ENCODE peak calls at places on chromosomes 16 and 17, in six cellular contexts. One of them, this sample, is unnamed. For H3K27me3, the result is how much of the 10 kb centered on the place peaks cover.

GRCh38 chr17:73278049-73278464 is 16.4 kb upstream of the CPSF4L start:
- DNase-seq in lower lobe of right lung: no peak
- DNase-seq in cardiac muscle cell: no peak
- DNase-seq in kidney epithelial cell: no peak
- DNase-seq in ovary: no peak
- DNase-seq in dorsolateral prefrontal cortex: no peak
- DNase-seq in this sample: no peak

GRCh38 chr17:42679001-42679491 is 2.3 kb upstream of the PLEKHH3 start:
- DNase-seq in lower lobe of right lung: peak
- DNase-seq in cardiac muscle cell: peak
- DNase-seq in kidney epithelial cell: no peak
- DNase-seq in ovary: peak
- DNase-seq in dorsolateral prefrontal cortex: no peak
- DNase-seq in this sample: no peak

GRCh38 chr16:53949716-53950410 is 245.9 kb downstream of the FTO start:
- DNase-seq in lower lobe of right lung: no peak
- DNase-seq in cardiac muscle cell: no peak
- DNase-seq in kidney epithelial cell: no peak
- DNase-seq in ovary: no peak
- DNase-seq in dorsolateral prefrontal cortex: no peak
- DNase-seq in this sample: no peak

GRCh38 chr17:56723471-56723870 is 110.2 kb downstream of the C17orf67 start:
- DNase-seq in lower lobe of right lung: no peak
- DNase-seq in cardiac muscle cell: no peak
- DNase-seq in kidney epithelial cell: no peak
- DNase-seq in ovary: no peak
- DNase-seq in dorsolateral prefrontal cortex: no peak
- DNase-seq in this sample: no peak

GRCh38 chr17:43430936-43431649 is 32.3 kb downstream of the ARL4D start:
- DNase-seq in lower lobe of right lung: no peak
- DNase-seq in cardiac muscle cell: no peak
- DNase-seq in kidney epithelial cell: no peak
- DNase-seq in ovary: no peak
- DNase-seq in dorsolateral prefrontal cortex: no peak
- DNase-seq in this sample: no peak

GRCh38 chr16:10126686-10127085 is 55.5 kb downstream of the GRIN2A start:
- DNase-seq in lower lobe of right lung: no peak
- DNase-seq in cardiac muscle cell: no peak
- DNase-seq in kidney epithelial cell: peak
- DNase-seq in ovary: no peak
- DNase-seq in dorsolateral prefrontal cortex: no peak
- DNase-seq in this sample: no peak

GRCh38 chr16:17387226-17387625 is 83.5 kb downstream of the XYLT1 start:
- DNase-seq in lower lobe of right lung: no peak
- DNase-seq in cardiac muscle cell: no peak
- DNase-seq in kidney epithelial cell: no peak
- DNase-seq in ovary: no peak
- DNase-seq in dorsolateral prefrontal cortex: no peak
- DNase-seq in this sample: no peak

GRCh38 chr16:11089504-11090124 is 145.2 kb downstream of the CLEC16A start:
- DNase-seq in lower lobe of right lung: peak
- DNase-seq in cardiac muscle cell: no peak
- DNase-seq in kidney epithelial cell: no peak
- DNase-seq in ovary: peak
- DNase-seq in dorsolateral prefrontal cortex: no peak
- DNase-seq in this sample: peak

GRCh38 chr17:4708436-4708835 is 2.0 kb upstream of the ARRB2 start:
- DNase-seq in lower lobe of right lung: no peak
- DNase-seq in cardiac muscle cell: no peak
- DNase-seq in kidney epithelial cell: no peak
- DNase-seq in ovary: no peak
- DNase-seq in dorsolateral prefrontal cortex: peak
- DNase-seq in this sample: no peak

GRCh38 chr16:12587170-12587569 is 216.5 kb downstream of the CPPED1 start:
- DNase-seq in lower lobe of right lung: no peak
- DNase-seq in cardiac muscle cell: no peak
- DNase-seq in kidney epithelial cell: no peak
- DNase-seq in ovary: no peak
- DNase-seq in dorsolateral prefrontal cortex: no peak
- DNase-seq in this sample: no peak

GRCh38 chr17:68101992-68102758 is 66.6 kb downstream of the KPNA2 start:
- DNase-seq in lower lobe of right lung: no peak
- DNase-seq in cardiac muscle cell: peak
- DNase-seq in kidney epithelial cell: no peak
- DNase-seq in ovary: peak
- DNase-seq in dorsolateral prefrontal cortex: no peak
- DNase-seq in this sample: no peak

GRCh38 chr16:81575834-81576233 is 131.2 kb downstream of the CMIP start:
- DNase-seq in lower lobe of right lung: no peak
- DNase-seq in cardiac muscle cell: no peak
- DNase-seq in kidney epithelial cell: no peak
- DNase-seq in ovary: no peak
- DNase-seq in dorsolateral prefrontal cortex: no peak
- DNase-seq in this sample: no peak

GRCh38 chr17:50621562-50621961 is 13.1 kb upstream of the ABCC3 start:
- DNase-seq in lower lobe of right lung: no peak
- DNase-seq in cardiac muscle cell: no peak
- DNase-seq in kidney epithelial cell: no peak
- DNase-seq in ovary: no peak
- DNase-seq in dorsolateral prefrontal cortex: no peak
- DNase-seq in this sample: no peak

GRCh38 chr16:58280846-58281301 is 14.0 kb downstream of the PRSS54 start:
- DNase-seq in lower lobe of right lung: no peak
- DNase-seq in cardiac muscle cell: no peak
- DNase-seq in kidney epithelial cell: no peak
- DNase-seq in ovary: no peak
- DNase-seq in dorsolateral prefrontal cortex: no peak
- DNase-seq in this sample: no peak

GRCh38 chr17:78407387-78407990 is 29.0 kb downstream of the PGS1 start:
- DNase-seq in lower lobe of right lung: no peak
- DNase-seq in cardiac muscle cell: peak
- DNase-seq in kidney epithelial cell: no peak
- DNase-seq in ovary: no peak
- DNase-seq in dorsolateral prefrontal cortex: no peak
- DNase-seq in this sample: no peak

GRCh38 chr16:88803264-88803987 is at the start of gene CDT1:
- DNase-seq in lower lobe of right lung: peak
- DNase-seq in cardiac muscle cell: peak
- DNase-seq in kidney epithelial cell: no peak
- DNase-seq in ovary: peak
- DNase-seq in dorsolateral prefrontal cortex: peak
- DNase-seq in this sample: no peak

GRCh38 chr17:42553161-42553818 is 567 bp downstream of the HSD17B1 start:
- DNase-seq in lower lobe of right lung: no peak
- DNase-seq in cardiac muscle cell: no peak
- DNase-seq in kidney epithelial cell: no peak
- DNase-seq in ovary: no peak
- DNase-seq in dorsolateral prefrontal cortex: no peak
- DNase-seq in this sample: no peak

GRCh38 chr17:10875411-10875810 is 37.5 kb upstream of the PIRT start:
- DNase-seq in lower lobe of right lung: no peak
- DNase-seq in cardiac muscle cell: peak
- DNase-seq in kidney epithelial cell: no peak
- DNase-seq in ovary: peak
- DNase-seq in dorsolateral prefrontal cortex: no peak
- DNase-seq in this sample: no peak

GRCh38 chr17:40606548-40607353 is 40.9 kb downstream of the SMARCE1 start:
- DNase-seq in lower lobe of right lung: no peak
- DNase-seq in cardiac muscle cell: no peak
- DNase-seq in kidney epithelial cell: no peak
- DNase-seq in ovary: no peak
- DNase-seq in dorsolateral prefrontal cortex: no peak
- DNase-seq in this sample: no peak

GRCh38 chr17:68906638-68907037 is 48.6 kb downstream of the ABCA8 start:
- DNase-seq in lower lobe of right lung: no peak
- DNase-seq in cardiac muscle cell: peak
- DNase-seq in kidney epithelial cell: no peak
- DNase-seq in ovary: no peak
- DNase-seq in dorsolateral prefrontal cortex: no peak
- DNase-seq in this sample: no peak

GRCh38 chr16:4358831-4359561 is 7.9 kb upstream of the PAM16 start:
- DNase-seq in lower lobe of right lung: peak
- DNase-seq in cardiac muscle cell: peak
- DNase-seq in kidney epithelial cell: no peak
- DNase-seq in ovary: peak
- DNase-seq in dorsolateral prefrontal cortex: peak
- DNase-seq in this sample: no peak

GRCh38 chr17:64608571-64608981 is 53.5 kb downstream of the SMURF2 start:
- DNase-seq in lower lobe of right lung: no peak
- DNase-seq in cardiac muscle cell: no peak
- DNase-seq in kidney epithelial cell: no peak
- DNase-seq in ovary: no peak
- DNase-seq in dorsolateral prefrontal cortex: no peak
- DNase-seq in this sample: no peak

GRCh38 chr16:88002749-88003148 is 51.5 kb downstream of the BANP start:
- DNase-seq in lower lobe of right lung: no peak
- DNase-seq in cardiac muscle cell: no peak
- DNase-seq in kidney epithelial cell: no peak
- DNase-seq in ovary: no peak
- DNase-seq in dorsolateral prefrontal cortex: no peak
- DNase-seq in this sample: no peak

GRCh38 chr17:78180083-78180482 is 6.8 kb downstream of the TK1 start:
- DNase-seq in lower lobe of right lung: no peak
- DNase-seq in cardiac muscle cell: no peak
- DNase-seq in kidney epithelial cell: no peak
- DNase-seq in ovary: no peak
- DNase-seq in dorsolateral prefrontal cortex: no peak
- DNase-seq in this sample: no peak

GRCh38 chr16:79528281-79528680 is 72.3 kb downstream of the MAF start:
- DNase-seq in lower lobe of right lung: no peak
- DNase-seq in cardiac muscle cell: peak
- DNase-seq in kidney epithelial cell: no peak
- DNase-seq in ovary: peak
- DNase-seq in dorsolateral prefrontal cortex: no peak
- DNase-seq in this sample: no peak
- H3K27me3 ChIP-seq in lower lobe of right lung: under half
- H3K27me3 ChIP-seq in cardiac muscle cell: under half
- H3K27me3 ChIP-seq in kidney epithelial cell: under half
- H3K27me3 ChIP-seq in ovary: under half
- H3K27me3 ChIP-seq in dorsolateral prefrontal cortex: under half
- H3K27me3 ChIP-seq in this sample: under half

DNA sequence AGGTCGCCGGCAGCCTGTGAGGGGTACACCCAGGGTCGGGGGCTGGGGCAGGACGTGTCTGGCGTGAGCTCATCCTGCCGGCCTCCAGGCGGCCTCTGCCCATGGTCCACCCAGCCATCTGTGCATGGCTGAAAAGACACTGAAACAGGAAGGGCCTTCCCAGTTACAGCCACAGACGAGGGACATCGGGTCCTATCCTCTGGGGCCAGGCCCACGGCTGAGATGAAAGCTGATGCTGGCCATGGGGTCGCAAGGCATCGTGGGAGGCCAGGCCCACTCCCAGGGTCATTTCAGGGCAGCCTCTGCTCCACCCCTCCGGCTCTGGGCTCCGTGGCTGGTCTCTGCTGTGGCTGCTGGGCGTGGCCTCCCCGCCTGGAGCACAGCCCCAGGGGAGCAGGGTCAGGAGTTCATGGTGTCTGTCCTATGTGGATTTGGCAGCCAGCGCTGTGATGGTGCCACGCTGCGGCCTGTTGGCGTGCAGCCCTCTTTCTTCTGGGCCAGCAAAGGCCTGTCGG is 16.6 kb upstream of the ATP6V0C start:
- DNase-seq in lower lobe of right lung: peak
- DNase-seq in cardiac muscle cell: no peak
- DNase-seq in kidney epithelial cell: no peak
- DNase-seq in ovary: no peak
- DNase-seq in dorsolateral prefrontal cortex: no peak
- DNase-seq in this sample: no peak
- TF ChIP-seq CTCF in lower lobe of right lung: no peak
- TF ChIP-seq CTCF in cardiac muscle cell: no peak
- TF ChIP-seq CTCF in kidney epithelial cell: no peak
- TF ChIP-seq CTCF in ovary: no peak
- TF ChIP-seq CTCF in dorsolateral prefrontal cortex: no peak
- TF ChIP-seq CTCF in this sample: no peak

DNA sequence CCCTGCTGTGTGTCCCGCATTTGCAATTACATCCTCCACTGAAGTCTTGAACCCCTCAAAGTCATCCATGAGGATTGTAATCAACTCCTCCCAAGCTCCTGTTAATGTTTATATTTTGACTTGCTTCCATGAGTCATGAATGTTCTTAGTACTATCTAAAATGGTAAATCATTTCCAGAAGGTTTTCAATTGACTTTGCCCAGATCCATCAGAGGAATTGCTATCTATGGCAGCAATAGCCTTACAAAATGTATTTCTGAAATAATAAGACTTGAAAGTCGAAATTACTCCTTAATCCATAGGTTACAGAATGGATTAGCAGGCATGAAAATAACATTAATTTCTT is 2.5 kb upstream of the C16orf87 start:
- DNase-seq in lower lobe of right lung: no peak
- DNase-seq in cardiac muscle cell: no peak
- DNase-seq in kidney epithelial cell: no peak
- DNase-seq in ovary: no peak
- DNase-seq in dorsolateral prefrontal cortex: no peak
- DNase-seq in this sample: no peak
- H3K4me3 ChIP-seq in lower lobe of right lung: no peak
- H3K4me3 ChIP-seq in cardiac muscle cell: no peak
- H3K4me3 ChIP-seq in kidney epithelial cell: no peak
- H3K4me3 ChIP-seq in ovary: no peak
- H3K4me3 ChIP-seq in dorsolateral prefrontal cortex: no peak
- H3K4me3 ChIP-seq in this sample: no peak

GRCh38 chr16:69412287-69412686 is 12.1 kb upstream of the CYB5B start:
- DNase-seq in lower lobe of right lung: no peak
- DNase-seq in cardiac muscle cell: no peak
- DNase-seq in kidney epithelial cell: no peak
- DNase-seq in ovary: no peak
- DNase-seq in dorsolateral prefrontal cortex: no peak
- DNase-seq in this sample: no peak
- H3K27me3 ChIP-seq in lower lobe of right lung: under half
- H3K27me3 ChIP-seq in cardiac muscle cell: under half
- H3K27me3 ChIP-seq in kidney epithelial cell: under half
- H3K27me3 ChIP-seq in ovary: under half
- H3K27me3 ChIP-seq in dorsolateral prefrontal cortex: under half
- H3K27me3 ChIP-seq in this sample: under half

GRCh38 chr16:3115561-3115960 is 3.2 kb downstream of the ZNF205 start:
- DNase-seq in lower lobe of right lung: no peak
- DNase-seq in cardiac muscle cell: no peak
- DNase-seq in kidney epithelial cell: no peak
- DNase-seq in ovary: no peak
- DNase-seq in dorsolateral prefrontal cortex: no peak
- DNase-seq in this sample: no peak
- TF ChIP-seq CTCF in lower lobe of right lung: no peak
- TF ChIP-seq CTCF in cardiac muscle cell: no peak
- TF ChIP-seq CTCF in kidney epithelial cell: no peak
- TF ChIP-seq CTCF in ovary: no peak
- TF ChIP-seq CTCF in dorsolateral prefrontal cortex: no peak
- TF ChIP-seq CTCF in this sample: no peak

This sample was measured in AG04450.